ENCODE peak calls at places on chromosomes 3 and 15, in five cellular contexts. Q is psoas muscle, I is GM06990, B is uterus, L is heart left ventricle. T is an unnamed sample. For H3K27me3, the result is how much of the 10 kb centered on the place peaks cover.

GRCh38 chr3:13715167-13715954 is 164.5 kb downstream of the WNT7A start:
- DNase-seq in Q (no peak), I (no peak), B (no peak), L (peak), T (no peak)

GRCh38 chr3:117035785-117036184 is 326.2 kb downstream of the TUSC7 start:
- DNase-seq in Q (peak), I (no peak), B (no peak), L (peak), T (peak)

GRCh38 chr3:31882895-31883294 is 98.2 kb downstream of the OSBPL10 start:
- DNase-seq in Q (no peak), I (no peak), B (no peak), L (no peak), T (no peak)

GRCh38 chr15:60397772-60398445 is at the start of gene ANXA2:
- DNase-seq in Q (peak), I (peak), B (peak), L (peak), T (peak)

GRCh38 chr15:67124111-67124510 is 58.7 kb downstream of the SMAD3 start:
- DNase-seq in Q (no peak), I (no peak), B (no peak), L (no peak), T (no peak)

GRCh38 chr15:70344666-70345065 is 246.9 kb upstream of the TLE3 start:
- DNase-seq in Q (no peak), I (no peak), B (no peak), L (no peak), T (no peak)

GRCh38 chr3:171741377-171741776 is 68.9 kb downstream of the PLD1 start:
- DNase-seq in Q (no peak), I (no peak), B (no peak), L (no peak), T (no peak)

GRCh38 chr3:173510565-173510964 is 113.0 kb downstream of the NLGN1 start:
- DNase-seq in Q (no peak), I (no peak), B (no peak), L (no peak), T (no peak)

GRCh38 chr3:31404871-31405270 is 127.9 kb upstream of the STT3B start:
- DNase-seq in Q (no peak), I (no peak), B (no peak), L (no peak), T (no peak)

GRCh38 chr15:82111918-82112317 is 66.1 kb upstream of the MEX3B start:
- DNase-seq in Q (no peak), I (no peak), B (no peak), L (no peak), T (no peak)

GRCh38 chr3:124360140-124360539 is 368.2 kb upstream of the ROPN1 start:
- DNase-seq in Q (no peak), I (no peak), B (no peak), L (no peak), T (no peak)

GRCh38 chr3:58044656-58045055 is 36.4 kb downstream of the FLNB start:
- DNase-seq in Q (no peak), I (no peak), B (no peak), L (no peak), T (no peak)

GRCh38 chr3:47082519-47082918 is 81.4 kb downstream of the SETD2 start:
- DNase-seq in Q (no peak), I (peak), B (no peak), L (no peak), T (no peak)

GRCh38 chr3:42705962-42706585 is 3.5 kb upstream of the HHATL start:
- DNase-seq in Q (no peak), I (no peak), B (no peak), L (no peak), T (no peak)

GRCh38 chr3:127265581-127265981 is 22.3 kb downstream of the PRR20G start:
- DNase-seq in Q (no peak), I (no peak), B (no peak), L (no peak), T (no peak)

GRCh38 chr3:127781411-127782001 is 40.8 kb downstream of the MGLL start:
- DNase-seq in Q (peak), I (no peak), B (no peak), L (peak), T (no peak)

GRCh38 chr15:92142242-92143232 is 251.1 kb upstream of the ST8SIA2 start:
- DNase-seq in Q (no peak), I (no peak), B (no peak), L (peak), T (no peak)

GRCh38 chr3:58408906-58409305 is 24.7 kb downstream of the PDHB start:
- DNase-seq in Q (no peak), I (no peak), B (no peak), L (no peak), T (no peak)

GRCh38 chr3:13767896-13768295 is 112.0 kb downstream of the WNT7A start:
- DNase-seq in Q (no peak), I (no peak), B (no peak), L (no peak), T (no peak)

GRCh38 chr3:148815736-148816135 is 11.9 kb upstream of the CPB1 start:
- DNase-seq in Q (no peak), I (no peak), B (no peak), L (no peak), T (no peak)

GRCh38 chr3:155065537-155065936 is 14.6 kb upstream of the MME start:
- DNase-seq in Q (peak), I (no peak), B (no peak), L (no peak), T (no peak)

GRCh38 chr3:42204867-42205599 is 61.0 kb downstream of the CCK start:
- DNase-seq in Q (no peak), I (no peak), B (no peak), L (no peak), T (no peak)

GRCh38 chr15:90085565-90085964 is 16.7 kb downstream of the IDH2 start:
- DNase-seq in Q (no peak), I (no peak), B (no peak), L (no peak), T (no peak)

GRCh38 chr3:79515072-79515471 is 252.7 kb downstream of the ROBO1 start:
- DNase-seq in Q (no peak), I (no peak), B (no peak), L (no peak), T (no peak)

GRCh38 chr15:41919954-41920538 is 26.2 kb upstream of the SPTBN5 start:
- DNase-seq in Q (no peak), I (no peak), B (no peak), L (no peak), T (peak)

GRCh38 chr3:18189651-18190050 is 235.5 kb downstream of the SATB1 start:
- DNase-seq in Q (no peak), I (no peak), B (no peak), L (no peak), T (no peak)

GRCh38 chr15:41713047-41713446 is 52.8 kb downstream of the MGA start:
- DNase-seq in Q (no peak), I (no peak), B (peak), L (peak), T (no peak)

GRCh38 chr3:126551839-126552687 is 6.7 kb downstream of the C3orf22 start:
- DNase-seq in Q (no peak), I (no peak), B (peak), L (no peak), T (no peak)

GRCh38 chr3:189839576-189839975 is 208.4 kb downstream of the TP63 start:
- DNase-seq in Q (no peak), I (no peak), B (no peak), L (no peak), T (no peak)

GRCh38 chr15:82128401-82129143 is 82.8 kb upstream of the MEX3B start:
- DNase-seq in Q (no peak), I (peak), B (no peak), L (no peak), T (no peak)

GRCh38 chr3:149494022-149494758 is 19.7 kb downstream of the TM4SF4 start:
- DNase-seq in Q (peak), I (no peak), B (peak), L (peak), T (no peak)

GRCh38 chr3:9862391-9863235 is 17.4 kb downstream of the CIDEC start:
- DNase-seq in Q (peak), I (no peak), B (peak), L (peak), T (peak)

GRCh38 chr3:58071480-58071971 is 63.3 kb downstream of the FLNB start:
- DNase-seq in Q (no peak), I (no peak), B (no peak), L (no peak), T (peak)

GRCh38 chr3:155332668-155333160 is 39.2 kb upstream of the STRIT1 start:
- DNase-seq in Q (no peak), I (no peak), B (no peak), L (no peak), T (no peak)

GRCh38 chr15:81168680-81169079 is 28.0 kb upstream of the IL16 start:
- DNase-seq in Q (no peak), I (no peak), B (no peak), L (no peak), T (no peak)

GRCh38 chr3:184600685-184601377 is 39.2 kb downstream of the EPHB3 start:
- DNase-seq in Q (no peak), I (no peak), B (no peak), L (no peak), T (no peak)
- H3K27me3 ChIP-seq in Q (under half), I (under half), B (under half), L (under half), T (under half)

GRCh38 chr15:45112143-45112591 is 1.8 kb downstream of the DUOX2 start:
- DNase-seq in Q (no peak), I (no peak), B (no peak), L (no peak), T (no peak)
- H3K27me3 ChIP-seq in Q (half or more), I (under half), B (under half), L (under half), T (half or more)

GRCh38 chr3:138949002-138949418 is 2.0 kb downstream of the FOXL2NB start:
- DNase-seq in Q (no peak), I (no peak), B (no peak), L (no peak), T (no peak)
- H3K27me3 ChIP-seq in Q (under half), I (under half), B (under half), L (under half), T (under half)

DNA sequence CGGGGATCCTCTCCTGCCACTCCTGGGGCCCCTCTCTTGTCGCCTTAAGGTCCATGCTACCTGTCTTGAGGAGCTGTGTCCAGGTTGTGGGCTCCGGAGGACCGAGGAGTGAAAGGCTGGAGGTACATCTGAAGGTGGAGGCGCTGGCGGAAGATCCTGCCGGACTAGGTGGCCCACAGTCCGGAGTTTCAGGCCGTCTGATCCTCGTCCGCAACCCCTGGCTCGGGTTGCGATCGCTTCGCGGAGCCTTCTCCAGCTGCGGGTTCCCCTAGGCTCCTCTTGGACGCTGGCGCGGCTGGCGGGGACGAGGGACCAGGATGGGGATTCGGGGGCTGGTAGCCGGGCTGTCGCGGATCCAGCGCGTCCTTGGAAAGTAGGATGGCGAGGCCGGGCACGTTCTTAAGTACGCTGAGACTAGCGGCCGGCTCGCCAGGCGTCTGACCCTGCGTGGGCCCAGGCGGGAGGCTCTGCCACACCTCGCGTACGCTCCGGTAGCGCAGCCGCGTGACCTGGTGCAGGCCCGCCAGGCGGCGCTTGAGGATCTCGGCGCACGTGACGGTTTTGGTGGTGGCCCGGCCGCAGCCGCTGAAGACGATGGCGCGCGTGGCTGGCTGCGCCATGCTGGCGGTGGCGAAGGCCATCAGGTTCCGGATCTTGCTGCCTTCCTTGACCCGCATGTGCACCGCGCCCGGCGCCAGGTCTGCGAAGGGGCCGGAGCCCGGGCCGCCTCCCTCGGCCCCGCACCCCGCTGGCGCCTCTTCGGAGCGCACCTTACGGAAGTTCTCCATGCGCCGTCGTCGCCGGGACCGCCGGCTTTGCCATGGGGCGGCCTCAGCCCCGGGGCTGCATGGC is 550 bp downstream of the RPP25 start:
- DNase-seq in Q (peak), I (peak), B (peak), L (peak), T (peak)
- H3K27me3 ChIP-seq in Q (under half), I (under half), B (under half), L (under half), T (under half)

GRCh38 chr15:78638658-78639314 is 2.2 kb downstream of the CHRNB4 start:
- DNase-seq in Q (peak), I (no peak), B (no peak), L (no peak), T (peak)
- H3K27me3 ChIP-seq in Q (under half), I (under half), B (under half), L (under half), T (under half)

DNA sequence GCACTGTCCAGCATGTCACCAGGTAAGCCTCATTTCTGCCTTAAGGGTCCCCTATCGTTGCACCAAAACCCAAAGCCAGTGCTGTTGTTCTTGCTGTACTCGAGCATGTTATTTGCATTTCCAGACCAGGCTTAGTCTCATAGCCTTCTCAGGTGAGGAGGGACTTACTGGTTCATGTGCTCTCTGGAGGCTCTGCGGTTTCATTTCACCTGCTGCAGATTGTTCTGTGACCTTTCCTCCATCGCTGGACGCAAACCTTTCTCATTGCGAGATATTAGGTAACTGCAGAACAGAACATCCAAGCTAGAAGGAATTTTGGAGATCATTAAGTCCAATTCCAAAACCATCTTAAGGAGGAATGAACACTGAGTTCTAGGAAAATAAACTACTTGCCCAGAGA is 187.3 kb upstream of the BCL6 start:
- DNase-seq in Q (no peak), I (no peak), B (no peak), L (no peak), T (no peak)
- H3K27me3 ChIP-seq in Q (under half), I (under half), B (under half), L (under half), T (under half)

GRCh38 chr15:40280260-40281056 is 2.4 kb downstream of the ANKRD63 start:
- DNase-seq in Q (no peak), I (no peak), B (no peak), L (peak), T (no peak)
- H3K27me3 ChIP-seq in Q (under half), I (under half), B (under half), L (under half), T (under half)

GRCh38 chr15:65177901-65178300 is 7.2 kb downstream of the CLPX start:
- DNase-seq in Q (no peak), I (no peak), B (no peak), L (no peak), T (peak)

GRCh38 chr15:65172531-65172930 is 12.6 kb downstream of the CLPX start:
- DNase-seq in Q (no peak), I (no peak), B (no peak), L (no peak), T (no peak)

GRCh38 chr15:65174491-65174890 is 10.7 kb downstream of the CLPX start:
- DNase-seq in Q (no peak), I (no peak), B (no peak), L (no peak), T (no peak)

GRCh38 chr15:65171428-65171827 is 13.7 kb downstream of the CLPX start:
- DNase-seq in Q (no peak), I (no peak), B (no peak), L (no peak), T (no peak)

GRCh38 chr15:65175511-65175910 is 9.6 kb downstream of the CLPX start:
- DNase-seq in Q (no peak), I (no peak), B (no peak), L (no peak), T (no peak)
- H3K27me3 ChIP-seq in Q (under half), I (under half), B (under half), L (under half), T (under half)

GRCh38 chr3:135994708-135995335 is 29.3 kb downstream of the PPP2R3A start:
- DNase-seq in Q (no peak), I (no peak), B (no peak), L (no peak), T (no peak)

GRCh38 chr3:135990903-135991302 is 25.4 kb downstream of the PPP2R3A start:
- DNase-seq in Q (no peak), I (no peak), B (no peak), L (no peak), T (no peak)

GRCh38 chr3:135989247-135989646 is 23.7 kb downstream of the PPP2R3A start:
- DNase-seq in Q (no peak), I (no peak), B (no peak), L (no peak), T (no peak)

GRCh38 chr3:135992072-135992471 is 26.5 kb downstream of the PPP2R3A start:
- DNase-seq in Q (no peak), I (no peak), B (peak), L (no peak), T (no peak)

DNA sequence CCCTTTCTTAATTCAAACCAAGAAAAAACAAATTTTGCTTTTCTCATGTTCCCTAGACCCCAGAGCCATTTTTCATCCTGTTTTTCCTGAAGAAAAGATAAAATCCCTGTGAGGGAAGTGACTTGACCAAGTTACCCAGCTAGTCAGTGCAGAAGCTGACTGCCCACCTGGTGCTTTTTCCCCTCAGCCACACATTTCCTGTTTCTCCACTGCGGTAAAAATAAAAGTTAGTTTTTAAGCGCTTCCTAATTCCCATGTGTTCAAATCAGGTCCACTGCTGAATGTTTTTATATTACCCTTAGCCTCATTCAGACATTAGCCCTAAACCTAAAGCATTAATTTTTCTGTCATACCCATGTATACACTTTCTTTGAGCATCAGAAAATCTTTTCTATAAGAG is 26.1 kb downstream of the PPP2R3A start:
- DNase-seq in Q (no peak), I (no peak), B (no peak), L (no peak), T (no peak)
- H3K27me3 ChIP-seq in Q (under half), I (under half), B (under half), L (under half), T (under half)

T was measured in small intestine.